ENCODE peak calls at places on chromosomes 16 and 17, in four cellular contexts. D is transverse colon, P is spleen, B is GM10248. M is an unnamed sample.

GRCh38 chr17:57350266-57350665 is 93.9 kb downstream of the MSI2 start:
- DNase-seq in P (no peak), D (no peak), B (no peak), M (no peak)

GRCh38 chr17:60971515-60972369 is 294.1 kb downstream of the BCAS3 start:
- DNase-seq in D (peak), B (peak), P (no peak), M (peak)

GRCh38 chr17:66747561-66748275 is 87.2 kb upstream of the CACNG5 start:
- DNase-seq in B (no peak), P (no peak), D (no peak), M (no peak)

GRCh38 chr16:10992797-10993196 is 48.4 kb downstream of the CLEC16A start:
- DNase-seq in P (no peak), D (peak), B (no peak), M (no peak)

GRCh38 chr16:86515420-86515779 is 5.1 kb downstream of the FOXF1 start:
- DNase-seq in P (no peak), D (no peak), B (no peak), M (no peak)

GRCh38 chr17:19018600-19018950 is 14.0 kb upstream of the FAM83G start:
- DNase-seq in P (no peak), D (no peak), B (no peak), M (no peak)

GRCh38 chr16:70470141-70470926 is 15.9 kb downstream of the FCSK start:
- DNase-seq in B (no peak), D (no peak), P (no peak), M (peak)

GRCh38 chr16:81071816-81072215 is 5.2 kb downstream of the C16orf46 start:
- DNase-seq in B (no peak), D (no peak), P (no peak), M (no peak)

GRCh38 chr16:88389621-88390160 is 6.9 kb downstream of the ZNF469 start:
- DNase-seq in P (no peak), D (no peak), B (no peak), M (no peak)

GRCh38 chr17:63476857-63477470 is at the start of gene ACE:
- DNase-seq in D (peak), P (no peak), B (no peak), M (peak)

GRCh38 chr16:28478511-28479180 is 6.5 kb upstream of the NPIPB7 start:
- DNase-seq in P (no peak), B (no peak), D (no peak), M (no peak)

GRCh38 chr17:4642286-4642685 is 808 bp upstream of the ALOX15 start:
- DNase-seq in B (no peak), D (no peak), P (no peak), M (no peak)

GRCh38 chr16:46736695-46737094 is 11.4 kb downstream of the MYLK3 start:
- DNase-seq in D (no peak), P (peak), B (no peak), M (no peak)

GRCh38 chr17:78921437-78921971 is 3.7 kb downstream of the TIMP2 start:
- DNase-seq in P (no peak), D (no peak), B (no peak), M (no peak)

GRCh38 chr16:57277586-57277985 is 6.9 kb downstream of the PLLP start:
- DNase-seq in P (no peak), D (no peak), B (no peak), M (no peak)

GRCh38 chr16:46884513-46885293 is 541 bp downstream of the GPT2 start:
- DNase-seq in B (no peak), D (peak), P (peak), M (no peak)

GRCh38 chr17:47719411-47720152 is 13.5 kb upstream of the TBX21 start:
- DNase-seq in B (peak), P (no peak), D (no peak), M (no peak)

GRCh38 chr17:63035271-63035670 is 69.2 kb downstream of the TANC2 start:
- DNase-seq in P (no peak), B (no peak), D (no peak), M (no peak)

GRCh38 chr16:66933776-66934137 is 445 bp downstream of the CIAO2B start:
- DNase-seq in D (no peak), P (no peak), B (no peak), M (peak)

GRCh38 chr17:42814633-42815399 is 9.3 kb downstream of the BECN1 start:
- DNase-seq in B (no peak), D (no peak), P (no peak), M (no peak)

GRCh38 chr16:65195998-65196397 is 74.1 kb upstream of the CDH11 start:
- DNase-seq in P (no peak), D (no peak), B (no peak), M (no peak)

GRCh38 chr16:9258423-9259051 is 167.1 kb downstream of the HAPSTR1 start:
- DNase-seq in D (peak), B (peak), P (no peak), M (peak)

GRCh38 chr16:49663081-49664057 is 192.5 kb downstream of the ZNF423 start:
- DNase-seq in P (no peak), B (no peak), D (peak), M (no peak)

GRCh38 chr16:67833035-67833417 is 9.1 kb upstream of the THAP11 start:
- DNase-seq in D (no peak), P (no peak), B (no peak), M (no peak)

GRCh38 chr17:68532826-68533225 is 20.6 kb downstream of the PRKAR1A start:
- DNase-seq in D (no peak), P (no peak), B (no peak), M (no peak)

GRCh38 chr16:3035972-3036725 is 595 bp downstream of the BICDL2 start:
- DNase-seq in D (peak), P (peak), B (no peak), M (no peak)

GRCh38 chr16:616771-617586 is 13.8 kb upstream of the WFIKKN1 start:
- DNase-seq in P (no peak), D (peak), B (no peak), M (no peak)

DNA sequence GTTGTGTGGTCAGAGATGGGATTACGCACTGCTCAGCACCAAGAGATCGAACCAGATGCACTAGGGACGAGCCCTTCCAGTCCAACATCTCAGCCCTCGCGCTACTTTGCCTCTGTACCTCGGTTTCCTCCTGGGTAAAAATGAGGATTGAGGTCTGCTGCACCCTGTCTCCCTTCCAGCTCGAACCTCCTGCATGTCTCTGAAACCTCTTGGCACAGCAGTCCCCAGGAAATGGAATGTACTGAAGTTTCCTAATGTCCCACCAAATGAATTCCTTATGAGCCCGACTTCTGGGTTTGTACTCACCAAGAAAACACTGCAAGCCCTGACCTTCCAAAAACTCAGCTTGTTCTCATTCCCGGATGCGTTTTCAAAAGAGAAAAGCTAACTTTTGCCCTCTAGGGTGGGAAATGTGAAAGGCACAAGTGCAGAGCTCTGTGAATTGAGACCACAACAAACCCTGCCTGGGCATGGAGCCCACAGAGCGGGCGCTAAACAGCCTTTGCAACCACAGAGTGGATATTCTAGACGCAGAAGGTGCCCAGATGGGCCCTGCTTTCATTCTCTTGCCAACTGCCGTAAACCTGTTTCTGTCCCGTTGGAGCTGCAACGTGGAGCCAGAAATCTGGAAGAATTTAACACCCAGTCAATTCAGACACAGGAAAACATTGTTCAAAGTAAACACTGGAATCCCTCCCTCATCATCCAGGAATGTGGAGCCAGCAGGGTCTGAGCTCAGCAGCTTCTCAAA is 10.3 kb downstream of the CDRT4 start:
- DNase-seq in B (no peak), D (peak), P (no peak), M (no peak)
- TF ChIP-seq CTCF in B (no peak), D (peak), P (no peak), M (no peak)

GRCh38 chr16:54342966-54343365 is 56.4 kb upstream of the IRX3 start:
- DNase-seq in B (no peak), D (no peak), P (no peak), M (no peak)
- TF ChIP-seq CTCF in B (no peak), D (no peak), P (no peak), M (no peak)

GRCh38 chr17:39925282-39926134 is 1.9 kb downstream of the ORMDL3 start:
- DNase-seq in P (no peak), D (no peak), B (no peak), M (no peak)

GRCh38 chr17:39923230-39923629 is 4.2 kb downstream of the ORMDL3 start:
- DNase-seq in B (no peak), D (no peak), P (no peak), M (no peak)

GRCh38 chr17:39923836-39924690 is 3.3 kb downstream of the ORMDL3 start:
- DNase-seq in D (no peak), B (no peak), P (no peak), M (no peak)

GRCh38 chr17:39926135-39926587 is 1.2 kb downstream of the ORMDL3 start:
- DNase-seq in D (no peak), P (no peak), B (no peak), M (no peak)

GRCh38 chr17:39924691-39925055 is 2.7 kb downstream of the ORMDL3 start:
- DNase-seq in B (no peak), P (no peak), D (no peak), M (no peak)
- TF ChIP-seq CTCF in B (no peak), P (no peak), D (no peak), M (no peak)

DNA sequence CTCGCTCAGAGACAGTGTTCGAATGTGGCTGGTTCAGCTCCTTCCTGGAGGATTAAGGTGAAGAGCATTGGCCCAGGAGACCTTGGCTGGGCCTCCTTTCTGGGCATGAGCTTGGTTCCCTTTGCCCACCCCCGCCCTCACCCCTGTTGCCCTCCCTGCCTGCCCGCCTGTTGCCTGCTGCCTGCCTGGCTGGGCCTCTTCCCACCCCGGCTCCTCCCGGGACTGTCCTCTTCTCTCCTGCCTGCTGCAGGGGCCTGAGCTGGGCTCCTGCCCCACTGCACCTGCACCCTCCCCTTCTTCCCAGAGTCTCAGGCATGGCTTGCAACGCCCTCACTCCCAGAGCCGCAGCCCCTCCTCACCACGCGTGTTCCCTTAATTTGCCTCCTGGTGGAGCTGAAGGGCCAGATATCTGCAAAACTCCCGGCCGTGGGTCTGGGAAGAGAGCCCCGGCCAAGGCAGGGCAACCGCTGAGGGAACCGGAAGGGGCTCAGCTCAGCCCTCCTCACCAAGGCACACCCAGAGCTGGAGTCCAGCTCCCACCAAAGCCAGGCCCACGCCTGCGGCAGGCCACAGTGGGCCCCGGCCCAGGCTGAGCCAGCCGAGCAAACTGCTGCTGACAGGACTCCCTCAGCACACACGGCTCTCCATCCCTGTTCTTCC is 31.2 kb downstream of the MNT start:
- DNase-seq in B (no peak), D (no peak), P (no peak), M (no peak)
- TF ChIP-seq CTCF in B (no peak), D (no peak), P (no peak), M (no peak)

GRCh38 chr17:6496636-6497441 is 52.6 kb downstream of the PIMREG start:
- DNase-seq in D (no peak), B (no peak), P (peak), M (no peak)

GRCh38 chr17:6494239-6494941 is 50.1 kb downstream of the PIMREG start:
- DNase-seq in D (peak), B (no peak), P (peak), M (no peak)

GRCh38 chr17:6497496-6498221 is 53.4 kb downstream of the PIMREG start:
- DNase-seq in D (no peak), B (no peak), P (peak), M (no peak)

GRCh38 chr17:6496116-6496481 is 51.8 kb downstream of the PIMREG start:
- DNase-seq in P (peak), B (peak), D (no peak), M (peak)

DNA sequence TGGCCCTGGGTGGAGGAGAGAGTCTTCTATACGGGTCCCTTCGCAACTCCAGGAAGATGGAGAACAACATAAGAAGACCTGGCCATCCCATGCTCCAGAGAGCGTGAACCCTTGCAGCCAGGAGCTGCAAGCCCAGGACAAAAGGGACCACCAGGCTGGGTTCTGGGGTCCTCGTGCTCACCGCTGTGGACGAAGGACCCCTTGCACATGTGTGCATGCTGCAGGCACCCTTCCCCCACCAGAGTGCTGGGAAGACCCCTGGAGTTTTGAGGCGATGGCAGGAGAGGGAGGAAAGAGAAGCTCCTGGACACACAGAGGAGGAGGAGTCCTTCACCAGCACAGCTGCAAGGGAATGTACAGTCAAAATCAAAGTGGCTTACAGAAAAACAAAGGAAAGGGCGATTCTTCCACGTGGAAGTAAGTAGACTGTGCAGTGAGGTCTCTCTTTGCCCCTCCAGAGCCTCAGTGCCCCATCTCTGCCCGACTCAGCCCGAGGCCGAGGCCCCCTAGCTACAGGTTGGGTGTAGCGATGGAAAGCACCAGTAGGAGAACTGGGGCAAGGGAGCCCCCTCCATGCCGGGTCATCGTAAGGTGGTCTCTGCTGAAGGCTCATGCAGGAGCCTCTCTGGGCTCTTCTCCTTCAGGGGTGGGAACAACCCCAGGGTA is 51.3 kb downstream of the PIMREG start:
- DNase-seq in B (no peak), P (peak), D (no peak), M (no peak)
- TF ChIP-seq CTCF in B (no peak), P (no peak), D (no peak), M (no peak)

GRCh38 chr16:62408760-62409159 is 372.5 kb upstream of the CDH8 start:
- DNase-seq in P (no peak), B (no peak), D (no peak), M (no peak)
- TF ChIP-seq CTCF in P (no peak), B (no peak), D (no peak), M (no peak)

DNA sequence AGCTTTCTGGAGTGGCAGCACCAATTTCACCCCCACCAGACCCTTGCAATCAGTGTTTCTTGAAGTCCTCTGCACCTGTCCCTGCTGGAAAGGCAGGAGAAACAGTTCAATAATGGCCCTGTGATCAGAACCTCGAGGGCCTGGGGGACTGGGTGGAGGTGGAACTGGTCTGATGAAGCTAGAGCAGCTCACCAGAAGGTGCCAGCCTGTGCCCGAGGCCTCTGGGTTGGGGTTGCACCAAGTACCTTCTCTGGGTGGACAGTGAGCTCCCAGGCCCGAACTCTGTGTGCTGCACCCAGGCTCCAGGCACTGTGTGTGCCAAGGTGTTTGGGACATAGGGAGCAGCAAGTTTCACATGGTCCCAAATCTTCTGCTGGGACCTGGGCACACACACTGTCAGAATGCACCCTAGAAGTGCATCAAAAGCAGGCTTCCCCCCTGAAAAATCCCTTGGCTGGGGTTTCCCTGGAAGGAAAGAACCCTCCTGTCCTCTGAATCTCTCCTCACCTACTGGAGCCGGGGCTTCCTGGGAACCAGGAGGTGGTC is 17.3 kb downstream of the CD300LG start:
- DNase-seq in P (peak), B (no peak), D (no peak), M (no peak)
- TF ChIP-seq CTCF in P (no peak), B (no peak), D (no peak), M (no peak)

GRCh38 chr17:55830210-55830609 is 79.4 kb downstream of the PCTP start:
- DNase-seq in P (no peak), D (no peak), B (no peak), M (no peak)

GRCh38 chr17:55820675-55821074 is 69.8 kb downstream of the PCTP start:
- DNase-seq in D (no peak), B (no peak), P (no peak), M (no peak)

GRCh38 chr17:55830699-55831098 is 79.8 kb downstream of the PCTP start:
- DNase-seq in P (no peak), D (no peak), B (no peak), M (no peak)

GRCh38 chr17:55825213-55825612 is 74.4 kb downstream of the PCTP start:
- DNase-seq in P (no peak), B (no peak), D (no peak), M (no peak)
- TF ChIP-seq CTCF in P (no peak), B (peak), D (no peak), M (no peak)

M was measured in GM13976.